ENCODE peak calls at places on chromosomes 13 and 19, in eight cellular contexts. F is right lobe of liver; O is neuronal stem cell; S is tibial artery; L is CD8-positive, alpha-beta memory T cell; P is MM.1S; V is thyroid gland; G is fibroblast of lung. X is an unnamed sample. For H3K4me1, the result is how much of the 10 kb centered on the place peaks cover.

GRCh38 chr13:28679628-28680027 is 20.7 kb downstream of the POMP start:
- DNase-seq in V (no peak), G (peak), L (no peak), O (no peak), P (no peak), S (no peak), F (no peak), X (no peak)

GRCh38 chr13:114015608-114016295 is 41.9 kb upstream of the C13orf46 start:
- DNase-seq in V (peak), P (no peak), O (no peak), F (no peak), G (peak), L (no peak), S (peak), X (no peak)

GRCh38 chr19:44582581-44583265 is 30.6 kb upstream of the IGSF23 start:
- DNase-seq in S (no peak), O (no peak), L (no peak), V (no peak), P (no peak), F (peak), G (peak), X (no peak)

GRCh38 chr13:80666782-80667537 is 326.0 kb upstream of the SPRY2 start:
- DNase-seq in L (no peak), V (no peak), S (no peak), G (peak), F (no peak), P (no peak), O (no peak), X (no peak)

GRCh38 chr19:2385053-2385721 is 25.1 kb downstream of the TMPRSS9 start:
- DNase-seq in G (peak), L (no peak), F (no peak), O (no peak), S (no peak), P (no peak), V (no peak), X (peak)

GRCh38 chr19:12052057-12052570 is 647 bp downstream of the ZNF878 start:
- DNase-seq in O (no peak), F (no peak), V (no peak), L (no peak), P (no peak), G (no peak), S (no peak), X (no peak)

GRCh38 chr13:98978280-98978679 is 416 bp upstream of the DOCK9 start:
- DNase-seq in S (no peak), G (peak), P (no peak), V (no peak), L (no peak), O (no peak), F (no peak), X (no peak)

GRCh38 chr19:3968556-3969434 is 2.1 kb downstream of the DAPK3 start:
- DNase-seq in L (no peak), S (peak), F (peak), G (peak), V (peak), O (peak), P (no peak), X (no peak)

GRCh38 chr19:18659281-18660050 is 22.6 kb downstream of the KLHL26 start:
- DNase-seq in L (no peak), O (no peak), V (no peak), G (no peak), P (no peak), S (peak), F (no peak), X (no peak)

GRCh38 chr13:59356607-59357006 is 807.1 kb downstream of the DIAPH3 start:
- DNase-seq in G (peak), S (peak), L (no peak), O (no peak), F (peak), P (no peak), V (peak), X (no peak)

GRCh38 chr19:18321729-18322091 is 1.2 kb downstream of the LSM4 start:
- DNase-seq in V (no peak), L (no peak), P (no peak), G (peak), O (no peak), F (no peak), S (no peak), X (no peak)

GRCh38 chr13:74920945-74921725 is 560.8 kb downstream of the TBC1D4 start:
- DNase-seq in V (no peak), G (no peak), O (no peak), P (no peak), L (no peak), F (no peak), S (no peak), X (no peak)

GRCh38 chr19:688992-689391 is 6.3 kb downstream of the PRSS57 start:
- DNase-seq in O (no peak), S (no peak), L (no peak), F (no peak), V (no peak), P (no peak), G (no peak), X (no peak)

GRCh38 chr19:8180018-8180417 is 29.2 kb upstream of the CERS4 start:
- DNase-seq in V (no peak), L (no peak), P (no peak), G (no peak), O (no peak), F (no peak), S (no peak), X (no peak)

GRCh38 chr13:94710881-94711560 is 1.3 kb downstream of the SOX21 start:
- DNase-seq in G (no peak), V (no peak), O (no peak), P (peak), L (no peak), F (no peak), S (no peak), X (no peak)

GRCh38 chr19:31518626-31519025 is 169.4 kb upstream of the TSHZ3 start:
- DNase-seq in O (no peak), G (no peak), V (no peak), S (no peak), L (no peak), F (no peak), P (no peak), X (no peak)

GRCh38 chr19:11881151-11881800 is 6.3 kb upstream of the ZNF69 start:
- DNase-seq in O (peak), V (peak), P (peak), S (peak), G (peak), L (peak), F (peak), X (peak)

GRCh38 chr19:54179921-54180452 is 7.0 kb upstream of the TMC4 start:
- DNase-seq in O (peak), G (peak), L (no peak), S (no peak), F (no peak), P (no peak), V (no peak), X (no peak)

GRCh38 chr19:16325671-16326400 is 1.2 kb downstream of the KLF2 start:
- DNase-seq in P (peak), F (peak), V (peak), G (no peak), L (peak), S (no peak), O (peak), X (peak)

GRCh38 chr19:16325161-16325527 is 518 bp downstream of the KLF2 start:
- DNase-seq in V (no peak), L (peak), P (peak), S (no peak), F (peak), G (no peak), O (peak), X (no peak)

GRCh38 chr19:16324064-16324383 is 602 bp upstream of the KLF2 start:
- DNase-seq in O (no peak), G (no peak), F (no peak), L (no peak), P (no peak), V (no peak), S (no peak), X (no peak)

GRCh38 chr19:16324384-16325160 is at the start of gene KLF2:
- DNase-seq in V (peak), O (peak), G (peak), P (peak), L (peak), F (peak), S (peak), X (peak)

DNA sequence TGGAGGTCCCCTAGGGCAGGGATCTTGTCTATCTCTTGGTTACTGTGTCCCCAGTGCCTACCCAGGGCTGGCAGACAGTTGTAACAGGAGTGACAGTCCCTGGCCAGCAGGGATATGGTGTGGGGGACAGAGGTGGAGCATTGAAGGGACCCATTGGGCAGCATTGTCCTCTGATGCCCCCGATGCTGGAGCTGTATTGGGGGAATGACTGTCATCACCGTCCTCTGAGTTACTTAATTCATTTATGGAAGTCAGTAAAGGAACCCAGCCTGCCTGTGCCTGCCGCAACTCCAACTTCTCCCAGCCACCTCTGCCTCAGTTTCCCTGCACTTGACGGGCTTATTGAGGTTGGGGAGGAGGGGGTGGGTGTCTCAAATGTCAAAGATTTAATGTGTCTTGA is 1.1 kb upstream of the KLF2 start:
- DNase-seq in L (no peak), V (no peak), S (no peak), F (no peak), G (no peak), P (no peak), O (no peak), X (no peak)
- H3K4me3 ChIP-seq in L (peak), V (no peak), S (no peak), F (no peak), G (no peak), P (no peak), O (no peak), X (no peak)

DNA sequence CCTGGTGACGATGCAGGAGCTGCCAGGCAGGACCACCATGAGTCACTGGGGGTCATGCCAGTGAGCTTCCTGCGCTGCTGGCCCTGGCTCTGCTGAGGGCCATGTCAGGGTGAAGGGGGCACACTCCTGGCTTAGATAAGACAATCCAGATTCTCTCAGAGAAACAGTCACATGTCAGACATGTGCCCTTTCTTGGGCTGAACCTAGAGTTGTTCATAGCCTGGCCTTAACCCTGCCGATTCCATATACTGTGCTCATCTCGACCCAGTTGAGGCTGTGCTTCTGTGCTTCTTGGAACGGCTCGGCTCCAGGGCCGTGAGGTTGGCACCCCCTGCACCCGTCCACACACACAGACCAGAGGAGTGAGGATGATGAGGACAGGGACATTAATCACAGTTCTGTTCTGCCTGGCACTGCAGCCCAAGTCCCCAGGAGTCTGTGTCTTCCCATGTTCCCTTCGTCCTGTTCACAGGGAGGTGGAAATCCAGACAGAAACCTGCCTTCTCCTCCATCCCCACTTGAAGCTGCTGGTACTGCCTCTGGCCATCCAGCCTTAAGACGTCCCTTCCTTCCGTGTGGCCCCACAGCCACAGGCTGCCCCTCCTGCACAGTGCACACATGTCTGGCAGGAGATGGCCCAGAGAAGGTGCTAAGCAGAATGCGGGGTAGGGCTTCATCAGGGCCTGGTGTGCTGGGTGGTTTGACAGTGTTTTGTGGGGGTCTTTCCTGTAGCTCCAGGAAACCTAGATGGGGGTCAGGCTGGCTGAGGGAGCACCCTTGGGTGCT is 50.0 kb downstream of the LYL1 start:
- DNase-seq in F (no peak), L (no peak), V (no peak), O (no peak), G (no peak), S (no peak), P (no peak), X (no peak)
- H3K4me1 ChIP-seq in F (under half), L (under half), V (half or more), O (half or more), G (half or more), S (half or more), P (under half), X (under half)

DNA sequence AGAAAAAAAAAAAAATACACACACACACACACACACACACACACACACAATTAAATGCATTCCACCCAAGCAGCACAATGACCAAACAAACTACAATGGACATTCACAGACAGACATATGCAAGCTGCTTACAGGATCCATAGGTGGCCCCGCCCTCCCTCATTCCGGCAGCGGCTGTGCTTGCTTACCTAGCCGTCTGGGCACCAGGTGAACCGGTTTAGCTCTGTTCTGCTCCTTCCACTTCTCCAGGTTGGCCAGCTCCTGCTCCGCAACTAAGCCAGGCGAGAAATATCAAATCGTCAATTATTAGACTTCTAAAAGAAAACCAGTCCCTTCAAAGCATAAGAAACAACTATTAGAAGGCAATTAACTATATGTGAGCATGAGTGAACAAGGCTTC is 23.1 kb downstream of the EPSTI1 start:
- DNase-seq in G (no peak), L (no peak), S (no peak), O (no peak), V (peak), F (no peak), P (no peak), X (no peak)
- H3K27ac ChIP-seq in G (no peak), L (no peak), S (no peak), O (no peak), V (peak), F (no peak), P (no peak), X (no peak)

GRCh38 chr13:100608906-100609305 is 20.3 kb upstream of the GGACT start:
- DNase-seq in O (no peak), P (peak), G (no peak), L (no peak), S (no peak), V (no peak), F (no peak), X (no peak)

GRCh38 chr13:100604909-100605308 is 16.3 kb upstream of the GGACT start:
- DNase-seq in L (no peak), S (no peak), G (no peak), F (no peak), P (no peak), V (no peak), O (no peak), X (no peak)

GRCh38 chr13:100611678-100612492 is 23.3 kb upstream of the GGACT start:
- DNase-seq in O (no peak), P (no peak), L (peak), S (no peak), G (no peak), F (no peak), V (no peak), X (no peak)

DNA sequence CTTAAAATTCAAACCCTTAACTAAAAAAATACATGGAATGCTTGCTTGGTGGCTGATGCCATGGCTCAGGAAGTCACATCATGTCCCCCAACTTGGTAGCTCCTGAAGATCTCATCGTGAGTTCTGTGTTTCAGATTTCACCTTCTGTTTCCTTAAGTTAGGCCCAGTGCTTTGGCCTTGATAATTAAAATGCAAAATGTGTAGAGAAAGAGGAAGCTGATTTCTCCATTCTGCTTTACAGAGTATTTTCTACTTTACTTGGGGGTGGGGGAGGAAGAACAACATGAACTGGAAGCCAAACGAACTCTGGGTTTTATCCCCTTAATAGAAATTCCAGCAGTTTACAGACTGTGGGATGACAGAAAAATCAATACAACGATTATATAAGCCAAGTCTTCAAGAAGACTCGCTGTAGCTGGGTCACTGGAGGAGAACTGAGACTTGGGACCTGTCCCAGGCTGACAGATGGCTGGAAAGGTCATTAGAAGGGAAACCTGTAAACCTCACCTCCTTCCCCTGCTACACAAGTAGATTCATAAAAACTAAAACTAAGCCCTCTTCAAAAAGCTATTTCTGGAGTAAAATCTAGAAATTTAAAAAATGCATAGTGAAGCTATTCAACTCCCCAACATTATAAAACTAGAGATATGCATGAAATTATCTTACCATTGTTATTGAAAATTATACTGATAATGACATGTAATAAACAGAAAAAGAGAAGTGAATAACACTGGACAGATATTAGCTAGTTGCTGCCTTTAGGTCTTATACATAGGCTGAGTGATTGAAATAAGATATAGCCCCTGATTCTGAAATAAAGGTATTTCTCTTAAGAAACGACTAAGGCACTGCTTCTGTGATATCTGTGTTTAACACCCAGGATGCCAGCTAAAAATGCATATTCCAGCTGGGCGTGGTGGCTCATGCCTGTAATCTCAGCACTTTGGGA is 22.1 kb upstream of the GGACT start:
- DNase-seq in L (no peak), F (no peak), G (no peak), O (no peak), V (peak), P (no peak), S (no peak), X (no peak)
- H3K4me3 ChIP-seq in L (no peak), F (no peak), G (no peak), O (no peak), V (no peak), P (no peak), S (no peak), X (no peak)